ENCODE peak calls at places on chromosomes 13 and 19, in ten cellular contexts. D is HFFc6; Z is suprapubic skin; U is hypothalamus; S is osteocyte; T is memory B cell; C is RPMI7951; B is heart left ventricle; P is stimulated activated CD4-positive, alpha-beta T cell treated with anti-CD3 and anti-CD28 coated beads, Interleukin-12 subunit alpha, Interleukin-12 subunit beta, amount 100 ng/mL, for 4 hours; I is iPS-NIHi11. J is an unnamed sample.
A peak's percentile ranks its signal among the peaks of the same experiment; 100 is the strongest.

GRCh38 chr13:94706101-94706853 is 6.1 kb downstream of the SOX21 start:
- DNase-seq in U (no peak), T (no peak), C (no peak), Z (no peak), D (no peak), B (no peak), S (no peak), P (no peak), I (no peak), J (no peak)

GRCh38 chr19:10555613-10555979 is 10.2 kb downstream of the KRI1 start:
- DNase-seq in I (no peak), Z (no peak), D (no peak), S (no peak), C (no peak), B (no peak), P (no peak), U (no peak), T (no peak), J (no peak)

GRCh38 chr13:50074843-50075242 is 59.6 kb downstream of the KCNRG start:
- DNase-seq in Z (no peak), S (no peak), B (no peak), U (no peak), P (no peak), C (no peak), I (no peak), D (no peak), T (no peak), J (no peak)

GRCh38 chr13:113906566-113906965 is 42.7 kb upstream of the GAS6 start:
- DNase-seq in Z (no peak), P (no peak), T (no peak), U (no peak), B (no peak), I (no peak), D (no peak), C (peak; percentile 36), S (peak; percentile 75), J (no peak)

GRCh38 chr13:63435668-63436275 is 2020.1 kb upstream of the PCDH20 start:
- DNase-seq in T (no peak), S (no peak), Z (no peak), U (no peak), B (no peak), I (no peak), C (peak; percentile 96), P (no peak), D (peak; percentile 83), J (no peak)

GRCh38 chr13:48749699-48750473 is 96.2 kb downstream of the CYSLTR2 start:
- DNase-seq in Z (peak; percentile 92), D (peak; percentile 96), I (peak; percentile 59), B (peak; percentile 86), C (peak; percentile 97), S (peak; percentile 88), U (peak; percentile 3), T (peak; percentile 4), P (peak; percentile 58), J (peak; percentile 57)

GRCh38 chr19:3413796-3414327 is 47.5 kb downstream of the NFIC start:
- DNase-seq in B (no peak), C (no peak), D (no peak), T (no peak), U (no peak), Z (no peak), P (no peak), S (no peak), I (no peak), J (no peak)

GRCh38 chr19:42199440-42200115 is 17.9 kb downstream of the DEDD2 start:
- DNase-seq in P (no peak), U (no peak), D (no peak), Z (peak; percentile 81), S (no peak), T (no peak), I (peak; percentile 65), B (peak; percentile 79), C (no peak), J (no peak)

GRCh38 chr13:43232866-43233265 is 209.5 kb downstream of the DNAJC15 start:
- DNase-seq in T (no peak), S (no peak), U (no peak), C (peak; percentile 87), I (no peak), B (no peak), D (peak; percentile 29), P (no peak), Z (no peak), J (no peak)

GRCh38 chr19:49672131-49672919 is 4.7 kb upstream of the PRMT1 start:
- DNase-seq in B (peak; percentile 91), C (peak; percentile 63), D (peak; percentile 43), U (peak; percentile 20), T (peak; percentile 71), Z (no peak), P (peak; percentile 71), S (peak; percentile 94), I (peak; percentile 88), J (peak; percentile 76)

GRCh38 chr19:48654299-48655059 is 8.5 kb upstream of the CA11 start:
- DNase-seq in I (no peak), D (no peak), B (no peak), U (no peak), C (peak; percentile 76), T (no peak), S (no peak), P (no peak), Z (no peak), J (no peak)

GRCh38 chr13:102724923-102725322 is 30.1 kb upstream of the METTL21C start:
- DNase-seq in D (peak; percentile 38), U (no peak), S (no peak), B (no peak), P (no peak), I (no peak), C (peak; percentile 51), Z (no peak), T (no peak), J (peak; percentile 25)

GRCh38 chr13:27622102-27622820 is 569 bp downstream of the POLR1D start:
- DNase-seq in Z (no peak), B (no peak), I (no peak), T (no peak), U (no peak), D (peak; percentile 45), S (no peak), C (peak; percentile 8), P (no peak), J (no peak)

GRCh38 chr19:45772130-45772880 is 3.3 kb upstream of the SIX5 start:
- DNase-seq in C (no peak), T (no peak), I (no peak), B (no peak), Z (no peak), U (no peak), S (no peak), P (no peak), D (no peak), J (no peak)

GRCh38 chr19:53872762-53873161 is 5.1 kb downstream of the MYADM start:
- DNase-seq in Z (no peak), I (no peak), P (no peak), C (no peak), S (no peak), U (no peak), B (peak; percentile 17), D (no peak), T (no peak), J (no peak)

GRCh38 chr13:99385161-99385560 is 78.0 kb upstream of the GPR183 start:
- DNase-seq in B (no peak), I (no peak), D (no peak), T (no peak), U (no peak), C (no peak), P (no peak), Z (no peak), S (peak; percentile 49), J (no peak)

GRCh38 chr13:104816716-104817115 is 1718.7 kb downstream of the EFNB2 start:
- DNase-seq in Z (no peak), D (no peak), C (no peak), B (no peak), P (no peak), U (no peak), I (no peak), T (no peak), S (no peak), J (no peak)

GRCh38 chr13:76677047-76677446 is 209.2 kb downstream of the KCTD12 start:
- DNase-seq in S (no peak), U (no peak), I (no peak), D (no peak), B (peak; percentile 60), C (peak; percentile 7), Z (no peak), T (no peak), P (no peak), J (no peak)

GRCh38 chr13:44876782-44877324 is 112.4 kb downstream of the NUFIP1 start:
- DNase-seq in D (no peak), Z (no peak), U (no peak), C (no peak), P (peak; percentile 2), B (no peak), S (no peak), I (peak; percentile 77), T (no peak), J (no peak)

GRCh38 chr13:98796191-98796590 is 43.7 kb upstream of the SLC15A1 start:
- DNase-seq in I (no peak), T (no peak), C (no peak), S (peak; percentile 42), U (no peak), Z (no peak), D (no peak), P (no peak), B (no peak), J (no peak)

GRCh38 chr19:17327654-17328516 is 6.8 kb downstream of the ANO8 start:
- DNase-seq in P (peak; percentile 66), B (no peak), Z (peak; percentile 80), I (peak; percentile 90), D (no peak), T (no peak), C (no peak), S (no peak), U (no peak), J (peak; percentile 87)

GRCh38 chr19:3080281-3080680 is 13.9 kb upstream of the GNA11 start:
- DNase-seq in C (peak; percentile 84), Z (no peak), U (no peak), T (no peak), D (no peak), I (no peak), P (no peak), S (no peak), B (no peak), J (no peak)

GRCh38 chr13:59790626-59791025 is 373.1 kb downstream of the DIAPH3 start:
- DNase-seq in C (no peak), T (no peak), B (no peak), U (no peak), I (no peak), P (no peak), S (no peak), D (no peak), Z (no peak), J (no peak)

GRCh38 chr19:54248016-54248601 is 5.5 kb upstream of the LILRA6 start:
- DNase-seq in U (no peak), P (no peak), S (no peak), I (no peak), Z (peak; percentile 62), D (no peak), C (peak; percentile 11), T (no peak), B (no peak), J (no peak)